ENCODE peak calls at places on chromosome 12, in five cellular contexts. P is GM04503; C is T-helper 9 cell; M is natural killer cell; F is stimulated activated CD4-positive, alpha-beta T cell treated with anti-CD3 and anti-CD28 coated beads, Interleukin-4, amount 100 ng/mL, for 48 hours. I is an unnamed sample.

GRCh38 chr12:86148612-86149011 is 107.6 kb downstream of the MGAT4C start:
- DNase-seq in P (no peak), C (no peak), M (no peak), F (no peak), I (no peak)

GRCh38 chr12:54680374-54680773 is 32.2 kb upstream of the DCD start:
- DNase-seq in P (no peak), C (no peak), M (no peak), F (peak; percentile 22), I (no peak)

GRCh38 chr12:118327381-118327780 is 45.3 kb downstream of the TAOK3 start:
- DNase-seq in P (no peak), C (no peak), M (no peak), F (no peak), I (no peak)

GRCh38 chr12:54228471-54228870 is 39.7 kb upstream of the SMUG1 start:
- DNase-seq in P (no peak), C (no peak), M (no peak), F (no peak), I (no peak)

GRCh38 chr12:50550530-50551223 is 45.9 kb downstream of the DIP2B start:
- DNase-seq in P (no peak), C (no peak), M (no peak), F (no peak), I (no peak)

GRCh38 chr12:113292547-113292946 is 42.4 kb downstream of the SLC8B1 start:
- DNase-seq in P (no peak), C (no peak), M (no peak), F (no peak), I (no peak)

GRCh38 chr12:132424118-132424438 is 65.9 kb upstream of the FBRSL1 start:
- DNase-seq in P (no peak), C (no peak), M (no peak), F (no peak), I (no peak)

GRCh38 chr12:91627225-91627624 is 444.6 kb upstream of the DCN start:
- DNase-seq in P (no peak), C (no peak), M (no peak), F (no peak), I (no peak)

GRCh38 chr12:105067511-105068031 is 16.7 kb downstream of the ALDH1L2 start:
- DNase-seq in P (no peak), C (no peak), M (no peak), F (no peak), I (no peak)

GRCh38 chr12:125134576-125134975 is 69.3 kb downstream of the AACS start:
- DNase-seq in P (no peak), C (no peak), M (no peak), F (no peak), I (no peak)

GRCh38 chr12:59040651-59041050 is 120.3 kb upstream of the LRIG3 start:
- DNase-seq in P (peak; percentile 87), C (no peak), M (no peak), F (no peak), I (peak; percentile 20)

GRCh38 chr12:3134126-3134525 is 56.9 kb downstream of the TSPAN9 start:
- DNase-seq in P (no peak), C (no peak), M (no peak), F (no peak), I (no peak)

GRCh38 chr12:94977766-94978468 is 25.6 kb downstream of the NDUFA12 start:
- DNase-seq in P (no peak), C (no peak), M (no peak), F (no peak), I (no peak)

GRCh38 chr12:52212701-52213540 is 20.1 kb upstream of the KRT7 start:
- DNase-seq in P (no peak), C (no peak), M (no peak), F (no peak), I (no peak)

GRCh38 chr12:27289414-27289813 is 43.2 kb upstream of the BMAL2 start:
- DNase-seq in P (no peak), C (no peak), M (no peak), F (no peak), I (no peak)

GRCh38 chr12:129080821-129081220 is 227.5 kb downstream of the GLT1D1 start:
- DNase-seq in P (no peak), C (no peak), M (no peak), F (no peak), I (no peak)

GRCh38 chr12:48993787-48994186 is 5.4 kb downstream of the DDN start:
- DNase-seq in P (no peak), C (no peak), M (no peak), F (no peak), I (no peak)

GRCh38 chr12:12807970-12808702 is 5.0 kb upstream of the DDX47 start:
- DNase-seq in P (no peak), C (peak; percentile 34), M (peak; percentile 39), F (no peak), I (no peak)